ENCODE peak calls at places on chromosomes 4 and X, in five cellular contexts. I, R, W, F and Z are unnamed samples.

GRCh38 chrX:110142096-110142495 is 139.2 kb downstream of the TMEM164 start:
- DNase-seq in W (no peak), F (no peak), I (no peak), R (no peak), Z (no peak)

GRCh38 chrX:115559672-115560071 is 1.3 kb upstream of the PLS3 start:
- DNase-seq in W (no peak), R (no peak), I (no peak), F (no peak), Z (no peak)

GRCh38 chr4:157115613-157116340 is 39.8 kb downstream of the GLRB start:
- DNase-seq in R (no peak), I (no peak), F (no peak), W (no peak), Z (no peak)

GRCh38 chr4:188941524-188942109 is 802.4 kb downstream of the TRIML1 start:
- DNase-seq in F (no peak), I (no peak), W (no peak), R (no peak), Z (no peak)

GRCh38 chr4:120692964-120693363 is 229.6 kb downstream of the PRDM5 start:
- DNase-seq in I (no peak), R (no peak), F (peak; percentile 46), W (no peak), Z (no peak)

GRCh38 chr4:120921456-120922389 is 803 bp downstream of the PRDM5 start:
- DNase-seq in R (no peak), I (no peak), W (peak; percentile 66), F (peak; percentile 71), Z (no peak)

GRCh38 chrX:102846544-102847236 is 90.4 kb upstream of the RAB40AL start:
- DNase-seq in F (no peak), W (no peak), I (no peak), R (no peak), Z (no peak)

GRCh38 chr4:63717384-63717783 is 691.9 kb downstream of the TECRL start:
- DNase-seq in I (peak; percentile 10), W (no peak), R (no peak), F (no peak), Z (no peak)

GRCh38 chrX:148700021-148700420 is 199.6 kb downstream of the AFF2 start:
- DNase-seq in I (no peak), F (no peak), W (no peak), R (no peak), Z (no peak)

GRCh38 chrX:20988118-20988517 is 386.1 kb upstream of the CNKSR2 start:
- DNase-seq in F (no peak), R (no peak), I (no peak), W (no peak), Z (no peak)

GRCh38 chrX:48683411-48683982 is at the start of gene WAS:
- DNase-seq in W (no peak), R (no peak), I (no peak), F (no peak), Z (no peak)

GRCh38 chr4:122666527-122667245 is 45.8 kb upstream of the IL21 start:
- DNase-seq in W (no peak), I (no peak), R (no peak), F (no peak), Z (no peak)

GRCh38 chrX:134377537-134377936 is 82.4 kb upstream of the HPRT1 start:
- DNase-seq in W (no peak), F (no peak), R (no peak), I (peak; percentile 14), Z (peak; percentile 34)

GRCh38 chr4:121484633-121485032 is 103.8 kb upstream of the QRFPR start:
- DNase-seq in F (no peak), W (no peak), R (no peak), I (no peak), Z (no peak)

GRCh38 chr4:152257601-152258066 is 278.3 kb downstream of the FBXW7 start:
- DNase-seq in W (no peak), R (no peak), I (no peak), F (no peak), Z (no peak)

GRCh38 chr4:116180056-116180690 is 905.2 kb downstream of the TRAM1L1 start:
- DNase-seq in W (no peak), F (no peak), R (no peak), I (peak; percentile 16), Z (no peak)

GRCh38 chr4:119034276-119035008 is 101.2 kb upstream of the MYOZ2 start:
- DNase-seq in R (no peak), F (no peak), I (no peak), W (no peak), Z (no peak)

GRCh38 chr4:103451341-103451740 is 253.2 kb upstream of the CENPE start:
- DNase-seq in W (no peak), I (no peak), R (no peak), F (no peak), Z (no peak)

GRCh38 chr4:159608434-159608833 is 505.6 kb downstream of the RAPGEF2 start:
- DNase-seq in W (no peak), R (no peak), F (no peak), I (no peak), Z (no peak)

GRCh38 chrX:40262641-40263560 is 165.1 kb upstream of the BCOR start:
- DNase-seq in R (no peak), I (no peak), W (no peak), F (no peak), Z (no peak)

GRCh38 chrX:19964017-19964710 is 26.7 kb downstream of the BCLAF3 start:
- DNase-seq in F (no peak), W (no peak), R (no peak), I (no peak), Z (no peak)

GRCh38 chrX:105050921-105051320 is 169.6 kb downstream of the TEX13A start:
- DNase-seq in R (no peak), W (no peak), I (no peak), F (no peak), Z (no peak)

GRCh38 chr4:10478621-10479020 is 21.4 kb upstream of the ZNF518B start:
- DNase-seq in F (no peak), R (no peak), W (no peak), I (no peak), Z (no peak)

GRCh38 chrX:69077895-69078455 is 87.3 kb downstream of the PJA1 start:
- DNase-seq in R (no peak), I (no peak), F (no peak), W (no peak), Z (no peak)

GRCh38 chr4:109640644-109641043 is 62.6 kb downstream of the CASP6 start:
- DNase-seq in F (no peak), R (no peak), I (no peak), W (no peak), Z (no peak)

GRCh38 chrX:84186603-84187358 is 1.2 kb downstream of the RPS6KA6 start:
- DNase-seq in I (no peak), F (peak; percentile 52), R (no peak), W (no peak), Z (no peak)

GRCh38 chr4:40199999-40200880 is 3.4 kb downstream of the RHOH start:
- DNase-seq in W (no peak), I (no peak), R (no peak), F (no peak), Z (no peak)

GRCh38 chr4:8852118-8852704 is 19.4 kb downstream of the HMX1 start:
- DNase-seq in W (no peak), I (no peak), R (no peak), F (no peak), Z (no peak)

GRCh38 chr4:175377203-175377602 is 434.9 kb downstream of the GPM6A start:
- DNase-seq in R (no peak), W (no peak), F (no peak), I (no peak), Z (no peak)

GRCh38 chrX:70032797-70033196 is 16.9 kb downstream of the AWAT2 start:
- DNase-seq in W (no peak), I (no peak), R (no peak), F (no peak), Z (no peak)

GRCh38 chrX:70171636-70172035 is 5.6 kb upstream of the DGAT2L6 start:
- DNase-seq in R (peak; percentile 40), I (no peak), F (no peak), W (no peak), Z (no peak)

GRCh38 chrX:53678667-53679066 is 7.9 kb downstream of the HUWE1 start:
- DNase-seq in W (no peak), R (no peak), I (peak; percentile 19), F (no peak), Z (no peak)